ENCODE peak calls at places on chromosomes 4 and X, in eight cellular contexts. X is lung; O is BJ; R is effector memory CD4-positive, alpha-beta T cell; C is adrenal gland; K is body of pancreas; T is suprapubic skin; Q is neuronal stem cell. B is an unnamed sample.

GRCh38 chr4:154616287-154616686 is 3.8 kb upstream of the FGG start:
- DNase-seq in X (no peak), Q (no peak), K (no peak), T (no peak), R (no peak), O (no peak), C (no peak), B (no peak)

GRCh38 chr4:8155048-8155447 is 3.6 kb downstream of the ABLIM2 start:
- DNase-seq in T (no peak), Q (no peak), C (no peak), X (no peak), O (no peak), R (no peak), K (no peak), B (no peak)

GRCh38 chr4:128241981-128242380 is 45.6 kb downstream of the PGRMC2 start:
- DNase-seq in X (no peak), T (no peak), K (no peak), O (no peak), Q (no peak), R (no peak), C (no peak), B (no peak)

GRCh38 chr4:56668267-56668666 is 12.8 kb downstream of the HOPX start:
- DNase-seq in C (no peak), X (no peak), R (no peak), O (no peak), T (no peak), K (no peak), Q (no peak), B (no peak)

GRCh38 chrX:9355739-9356138 is 109.1 kb upstream of the TBL1X start:
- DNase-seq in Q (no peak), X (no peak), O (no peak), C (no peak), K (no peak), R (no peak), T (no peak), B (no peak)

GRCh38 chr4:121554377-121554776 is 142.4 kb downstream of the ANXA5 start:
- DNase-seq in O (no peak), K (no peak), Q (no peak), X (no peak), R (no peak), T (no peak), C (no peak), B (no peak)

GRCh38 chr4:26199566-26199965 is 121.2 kb upstream of the RBPJ start:
- DNase-seq in R (no peak), C (no peak), O (no peak), K (no peak), T (no peak), Q (no peak), X (no peak), B (no peak)

GRCh38 chr4:17347445-17347844 is 164.4 kb downstream of the QDPR start:
- DNase-seq in Q (no peak), X (no peak), R (no peak), K (no peak), O (no peak), T (no peak), C (no peak), B (no peak)

GRCh38 chr4:168070903-168071302 is 21.4 kb upstream of the ANXA10 start:
- DNase-seq in X (no peak), K (no peak), C (no peak), R (no peak), O (no peak), Q (no peak), T (no peak), B (no peak)

GRCh38 chrX:23380581-23380980 is 45.9 kb downstream of the PTCHD1 start:
- DNase-seq in R (no peak), X (no peak), K (no peak), Q (no peak), O (no peak), T (no peak), C (no peak), B (no peak)

GRCh38 chr4:119268466-119268865 is 53.5 kb downstream of the FABP2 start:
- DNase-seq in O (no peak), T (no peak), R (no peak), X (no peak), Q (no peak), K (no peak), C (no peak), B (no peak)

GRCh38 chr4:41472098-41472497 is 65.9 kb upstream of the LIMCH1 start:
- DNase-seq in X (no peak), R (no peak), K (no peak), Q (no peak), O (no peak), T (no peak), C (no peak), B (no peak)

GRCh38 chr4:174358823-174359222 is 75.1 kb downstream of the CEP44 start:
- DNase-seq in C (no peak), K (no peak), O (peak; percentile 8), Q (no peak), R (no peak), T (no peak), X (no peak), B (peak; percentile 57)

GRCh38 chrX:130916636-130917422 is 13.8 kb upstream of the ENOX2 start:
- DNase-seq in Q (peak; percentile 56), K (peak; percentile 29), T (no peak), O (no peak), C (peak; percentile 19), X (no peak), R (no peak), B (no peak)

GRCh38 chrX:70970482-70970999 is 39.6 kb upstream of the SLC7A3 start:
- DNase-seq in Q (no peak), X (no peak), R (no peak), T (no peak), C (no peak), K (no peak), O (no peak), B (no peak)

DNA sequence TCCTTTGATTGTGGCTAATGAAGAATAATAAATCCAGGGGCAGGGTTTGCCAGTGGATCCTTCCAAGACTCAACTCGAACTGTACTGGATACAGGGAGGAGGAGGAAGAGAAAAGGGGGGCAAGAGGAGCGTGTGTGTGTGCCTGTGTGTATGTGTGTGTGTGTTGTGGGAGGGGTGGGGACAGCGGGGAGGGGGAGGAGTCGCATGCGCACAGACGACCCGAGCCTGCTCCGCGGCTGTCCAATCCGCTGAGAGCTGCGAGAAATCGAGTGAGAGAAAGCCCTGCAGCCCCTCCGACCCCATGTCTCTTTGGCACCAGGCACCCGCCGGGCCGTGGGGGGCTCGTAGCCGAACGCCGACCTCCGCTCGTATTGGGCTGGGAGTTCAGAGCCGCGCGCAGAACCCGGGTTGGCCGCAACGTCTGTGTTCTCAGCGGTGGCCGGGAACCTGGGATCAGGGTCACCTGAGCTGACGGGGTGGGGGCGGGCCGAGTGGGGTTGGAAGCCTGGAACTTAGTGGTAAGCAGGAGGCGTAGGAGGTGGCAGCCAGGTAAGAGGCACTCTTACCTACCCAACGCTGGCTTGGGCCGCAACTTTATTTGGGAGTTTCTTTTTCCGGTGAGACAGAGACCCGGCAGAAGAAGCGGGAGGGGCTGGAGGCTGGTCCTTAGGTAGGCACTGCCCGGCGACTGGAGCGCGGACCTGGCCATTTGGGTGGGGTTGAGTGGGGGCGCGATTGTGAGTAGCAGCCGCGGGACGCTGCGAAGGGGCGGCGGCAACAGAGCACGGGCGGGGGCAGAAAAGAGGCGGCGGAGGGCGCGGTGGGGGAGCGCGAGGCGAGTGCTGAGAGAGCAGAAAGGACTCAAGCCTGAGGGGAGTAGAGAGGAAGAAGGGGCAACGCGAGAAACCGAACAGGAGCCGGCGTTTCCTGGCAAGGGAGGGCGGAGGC is 566 bp upstream of the POU4F2 start:
- DNase-seq in R (no peak), C (no peak), X (no peak), K (no peak), Q (no peak), O (no peak), T (no peak), B (no peak)
- H3K27me3 ChIP-seq in R (peaks cover 56% of the 10 kb centered on the region), C (peaks cover 81% of the 10 kb centered on the region), X (peaks cover 40% of the 10 kb centered on the region), K (peaks cover 24% of the 10 kb centered on the region), Q (peaks cover 79% of the 10 kb centered on the region), O (peaks cover 44% of the 10 kb centered on the region), T (peaks cover 100% of the 10 kb centered on the region), B (peaks cover 74% of the 10 kb centered on the region)

DNA sequence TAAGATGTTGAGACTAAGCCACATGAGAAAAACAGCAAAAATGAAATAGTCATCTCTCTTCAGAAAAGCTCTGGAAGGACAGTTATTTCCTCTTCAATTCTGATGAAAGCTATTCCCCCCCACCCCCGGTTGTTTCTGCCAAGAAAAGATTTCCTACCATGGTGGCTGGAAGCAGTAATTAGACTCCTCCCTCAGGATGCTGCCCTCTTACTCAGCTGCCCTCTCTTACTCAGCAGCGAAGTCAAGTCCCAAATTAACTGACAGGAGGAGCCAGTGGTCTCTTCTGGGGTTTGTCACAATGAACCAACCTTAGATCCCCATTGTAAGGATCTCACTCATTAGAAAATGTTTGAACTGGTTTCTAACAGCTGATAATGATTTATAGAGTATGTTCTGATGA is 38.0 kb downstream of the GPM6B start:
- DNase-seq in Q (no peak), T (no peak), R (no peak), X (no peak), K (no peak), C (no peak), O (no peak), B (no peak)
- H3K36me3 ChIP-seq in Q (peaks cover 5% of the 10 kb centered on the region), T (peaks cover 11% of the 10 kb centered on the region), R (peaks cover 5% of the 10 kb centered on the region), X (no peaks in the 10 kb centered on the region), K (no peaks in the 10 kb centered on the region), C (no peaks in the 10 kb centered on the region), O (no peaks in the 10 kb centered on the region), B (no peaks in the 10 kb centered on the region)

GRCh38 chr4:173039617-173040176 is 128.9 kb upstream of the GALNT7 start:
- DNase-seq in Q (no peak), K (no peak), C (no peak), T (no peak), R (no peak), O (no peak), X (no peak), B (no peak)
- H3K4me3 ChIP-seq in Q (no peak overlapping the region), K (no peak overlapping the region), C (no peak overlapping the region), T (peak overlapping the region; percentile 11), R (no peak overlapping the region), O (no peak overlapping the region), X (no peak overlapping the region), B (no peak overlapping the region)

GRCh38 chr4:820230-821172 is 5.4 kb downstream of the CPLX1 start:
- DNase-seq in K (no peak), R (no peak), Q (no peak), T (no peak), C (no peak), X (no peak), O (no peak), B (no peak)
- H3K27me3 ChIP-seq in K (peaks cover 14% of the 10 kb centered on the region), R (peaks cover 18% of the 10 kb centered on the region), Q (peaks cover 50% of the 10 kb centered on the region), T (peaks cover 93% of the 10 kb centered on the region), C (no peaks in the 10 kb centered on the region), X (no peaks in the 10 kb centered on the region), O (peaks cover 32% of the 10 kb centered on the region), B (peaks cover 72% of the 10 kb centered on the region)

GRCh38 chr4:48173055-48173991 is 39.3 kb upstream of the TXK start:
- DNase-seq in X (no peak), T (no peak), R (no peak), C (no peak), K (no peak), O (peak; percentile 39), Q (no peak), B (peak; percentile 69)

GRCh38 chr4:48175328-48175727 is 41.3 kb upstream of the TXK start:
- DNase-seq in O (no peak), X (no peak), R (no peak), T (no peak), Q (no peak), K (no peak), C (no peak), B (no peak)

GRCh38 chr4:48167538-48168263 is 33.7 kb upstream of the TXK start:
- DNase-seq in Q (no peak), C (no peak), T (no peak), K (no peak), O (no peak), X (no peak), R (no peak), B (no peak)

GRCh38 chr4:48169636-48170035 is 35.6 kb upstream of the TXK start:
- DNase-seq in X (no peak), R (no peak), K (no peak), O (no peak), Q (no peak), C (no peak), T (no peak), B (no peak)
- H3K36me3 ChIP-seq in X (peaks cover 3% of the 10 kb centered on the region), R (no peaks in the 10 kb centered on the region), K (no peaks in the 10 kb centered on the region), O (no peaks in the 10 kb centered on the region), Q (no peaks in the 10 kb centered on the region), C (no peaks in the 10 kb centered on the region), T (peaks cover 9% of the 10 kb centered on the region), B (no peaks in the 10 kb centered on the region)